ENCODE peak calls at places on chromosomes 3 and 15, in nine cellular contexts. N is colonic mucosa, V is glutamatergic neuron, T is GM23338, B is stomach, K is AG04449, C is tibial nerve, Q is spleen, D is HFF-Myc. Y is an unnamed sample.

GRCh38 chr3:65545429-65545828 is 493.3 kb downstream of the MAGI1 start:
- DNase-seq in K (peak), Q (no peak), D (no peak), V (no peak), B (no peak), N (no peak), C (no peak), T (no peak), Y (no peak)

GRCh38 chr15:32100286-32100685 is 70.0 kb downstream of the CHRNA7 start:
- DNase-seq in D (no peak), V (no peak), T (no peak), N (no peak), B (no peak), C (no peak), K (no peak), Q (no peak), Y (no peak)

GRCh38 chr3:114745322-114746240 is 401.5 kb downstream of the ZBTB20 start:
- DNase-seq in D (peak), N (peak), V (no peak), T (no peak), K (no peak), Q (no peak), B (no peak), C (no peak), Y (no peak)

GRCh38 chr3:52172262-52172757 is 18.1 kb upstream of the POC1A start:
- DNase-seq in K (no peak), C (no peak), Q (peak), N (no peak), T (no peak), B (no peak), D (no peak), V (no peak), Y (no peak)

GRCh38 chr15:78808550-78808949 is 2.7 kb downstream of the ADAMTS7 start:
- DNase-seq in C (no peak), T (peak), K (no peak), B (no peak), V (peak), N (peak), Q (no peak), D (peak), Y (no peak)

GRCh38 chr15:37520882-37521281 is 413.6 kb upstream of the TMCO5A start:
- DNase-seq in T (no peak), K (no peak), C (no peak), N (no peak), V (no peak), Q (no peak), D (no peak), B (no peak), Y (no peak)

GRCh38 chr15:41341519-41341918 is 8.8 kb downstream of the NUSAP1 start:
- DNase-seq in T (no peak), V (no peak), N (no peak), K (no peak), B (no peak), D (no peak), C (no peak), Q (no peak), Y (no peak)

GRCh38 chr15:67163180-67163579 is 91.3 kb downstream of the AAGAB start:
- DNase-seq in D (no peak), N (no peak), B (no peak), T (no peak), K (no peak), Q (no peak), V (no peak), C (no peak), Y (no peak)

GRCh38 chr3:138862924-138863775 is 28.4 kb upstream of the PIK3CB start:
- DNase-seq in D (no peak), N (peak), K (no peak), T (peak), C (no peak), B (peak), Q (peak), V (no peak), Y (no peak)

GRCh38 chr3:14791343-14791945 is 27.3 kb upstream of the FGD5 start:
- DNase-seq in B (peak), T (peak), D (no peak), V (peak), N (peak), Q (peak), K (no peak), C (peak), Y (no peak)

GRCh38 chr3:62659660-62660059 is 215.6 kb downstream of the CADPS start:
- DNase-seq in V (no peak), D (no peak), N (no peak), C (no peak), T (peak), Q (no peak), K (no peak), B (no peak), Y (no peak)
- TF ChIP-seq CTCF in V (no peak), D (no peak), N (no peak), C (no peak), T (peak), Q (no peak), K (no peak), B (no peak), Y (peak)

GRCh38 chr3:119223511-119223910 is 17.2 kb downstream of the B4GALT4 start:
- DNase-seq in C (no peak), T (peak), K (no peak), Q (no peak), N (no peak), D (no peak), B (no peak), V (no peak), Y (no peak)
- TF ChIP-seq CTCF in C (no peak), T (peak), K (no peak), Q (no peak), N (no peak), D (no peak), B (no peak), V (no peak), Y (no peak)

DNA sequence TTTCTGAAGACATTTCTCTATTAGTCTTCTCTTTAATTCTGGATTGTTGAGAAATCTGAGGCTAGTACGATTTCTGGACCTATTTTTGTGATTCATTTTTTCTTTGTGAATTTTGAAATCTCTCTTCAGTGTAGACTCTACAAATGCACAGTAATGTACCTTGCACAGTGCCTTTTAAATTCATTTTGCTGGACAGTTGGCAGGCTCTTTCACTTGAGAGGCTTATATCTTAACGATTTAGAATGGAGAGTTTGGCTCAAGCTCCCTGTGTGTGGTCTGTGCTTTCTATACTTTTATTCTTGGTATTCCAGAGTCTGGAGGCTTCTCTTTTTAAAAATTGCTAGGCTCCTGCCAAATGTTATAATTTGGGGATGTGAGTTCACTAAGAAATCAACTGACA is 8.8 kb downstream of the CRYBG3 start:
- DNase-seq in T (no peak), K (no peak), Q (no peak), C (no peak), V (no peak), D (no peak), B (no peak), N (no peak), Y (no peak)
- TF ChIP-seq CTCF in T (no peak), K (no peak), Q (no peak), C (no peak), V (no peak), D (no peak), B (no peak), N (no peak), Y (no peak)

GRCh38 chr3:78992400-78992799 is 775.4 kb downstream of the ROBO1 start:
- DNase-seq in D (no peak), V (no peak), Q (no peak), T (no peak), N (no peak), B (no peak), K (no peak), C (no peak), Y (no peak)

GRCh38 chr3:78986702-78987101 is 781.1 kb downstream of the ROBO1 start:
- DNase-seq in K (no peak), B (no peak), D (no peak), T (no peak), N (no peak), C (no peak), V (no peak), Q (no peak), Y (no peak)

GRCh38 chr3:78991656-78992055 is 776.1 kb downstream of the ROBO1 start:
- DNase-seq in Q (no peak), D (no peak), K (no peak), N (no peak), T (no peak), V (no peak), C (no peak), B (no peak), Y (no peak)

GRCh38 chr3:78990164-78990563 is 777.6 kb downstream of the ROBO1 start:
- DNase-seq in C (no peak), Q (no peak), T (no peak), D (no peak), N (no peak), K (no peak), V (no peak), B (no peak), Y (no peak)

DNA sequence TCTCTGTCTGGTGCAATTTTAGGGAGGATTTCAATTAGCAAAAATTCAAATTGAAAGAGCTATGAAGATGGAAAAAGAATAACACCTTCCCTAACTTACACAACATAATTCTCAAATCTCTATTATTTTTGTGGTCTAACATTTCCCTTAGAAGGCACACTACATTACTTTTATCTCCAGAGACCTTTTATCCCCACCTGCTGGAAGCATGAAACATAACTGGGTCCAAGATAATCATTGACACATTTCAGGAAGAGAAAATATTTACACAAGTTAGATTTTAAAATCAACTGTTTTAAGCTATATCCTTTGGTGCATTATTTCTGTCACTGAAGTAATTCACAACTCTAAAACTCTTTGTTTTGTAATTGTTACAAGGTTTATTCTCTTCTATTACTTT is 779.5 kb downstream of the ROBO1 start:
- DNase-seq in D (no peak), T (no peak), B (no peak), C (no peak), K (no peak), V (no peak), Q (no peak), N (no peak), Y (no peak)
- TF ChIP-seq CTCF in D (peak), T (peak), B (no peak), C (no peak), K (peak), V (peak), Q (no peak), N (peak), Y (peak)

GRCh38 chr3:55486857-55487375 is at the start of gene WNT5A:
- DNase-seq in C (no peak), V (peak), T (peak), K (no peak), N (peak), D (no peak), Q (peak), B (no peak), Y (peak)

GRCh38 chr3:55484741-55485207 is 2.3 kb downstream of the WNT5A start:
- DNase-seq in C (no peak), N (no peak), T (peak), Q (no peak), D (no peak), V (no peak), K (no peak), B (no peak), Y (no peak)

GRCh38 chr3:55486101-55486856 is 827 bp downstream of the WNT5A start:
- DNase-seq in B (peak), N (peak), V (peak), D (no peak), Q (peak), T (peak), C (no peak), K (no peak), Y (peak)

GRCh38 chr3:55484191-55484644 is 2.9 kb downstream of the WNT5A start:
- DNase-seq in Q (no peak), K (no peak), B (no peak), N (no peak), D (no peak), C (no peak), T (peak), V (no peak), Y (no peak)

DNA sequence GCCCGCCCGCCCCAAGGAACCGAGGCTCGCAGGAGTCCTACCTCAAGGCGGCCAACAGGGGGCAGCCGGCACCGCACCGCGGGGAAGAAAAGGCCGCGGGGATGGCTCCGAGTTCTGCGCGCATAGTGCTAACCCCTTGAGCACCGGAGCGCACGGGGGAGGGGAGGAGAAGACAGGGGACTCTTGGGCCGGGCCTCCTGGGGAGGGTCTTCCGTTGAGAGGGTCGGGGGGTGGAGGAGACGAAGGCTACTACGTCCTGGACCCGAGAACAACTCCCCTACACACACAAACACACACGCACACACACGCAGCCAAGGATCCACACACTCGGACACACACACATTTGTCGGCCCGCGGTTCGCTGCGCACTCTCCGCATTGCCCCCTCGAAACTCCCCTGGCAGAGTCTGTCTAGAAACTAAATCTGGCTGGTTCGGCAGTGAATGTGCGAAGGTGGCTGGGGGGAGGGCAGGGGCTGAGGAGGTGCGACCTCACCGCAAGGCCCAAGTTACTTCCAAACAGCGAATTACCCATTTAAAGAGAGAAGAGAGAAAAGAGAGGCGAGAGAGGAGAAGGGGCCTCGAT is 1.8 kb downstream of the WNT5A start:
- DNase-seq in N (peak), D (no peak), B (peak), Q (peak), K (no peak), C (no peak), T (peak), V (peak), Y (peak)
- TF ChIP-seq CTCF in N (peak), D (peak), B (no peak), Q (peak), K (peak), C (peak), T (peak), V (peak), Y (peak)

GRCh38 chr15:96360581-96361308 is 30.2 kb downstream of the NR2F2 start:
- DNase-seq in T (peak), N (no peak), V (no peak), K (no peak), B (peak), Q (no peak), C (no peak), D (no peak), Y (peak)

GRCh38 chr15:96362759-96363678 is 32.5 kb downstream of the NR2F2 start:
- DNase-seq in V (no peak), T (peak), B (peak), C (no peak), K (no peak), D (no peak), Q (no peak), N (no peak), Y (no peak)

GRCh38 chr15:96361309-96362000 is 31.0 kb downstream of the NR2F2 start:
- DNase-seq in C (no peak), D (no peak), Q (no peak), V (no peak), K (no peak), B (no peak), T (peak), N (no peak), Y (peak)

GRCh38 chr15:96363692-96364091 is 33.2 kb downstream of the NR2F2 start:
- DNase-seq in V (no peak), C (no peak), T (peak), B (no peak), Q (no peak), K (no peak), D (no peak), N (no peak), Y (no peak)

GRCh38 chr15:96362001-96362758 is 31.7 kb downstream of the NR2F2 start:
- DNase-seq in D (no peak), Q (no peak), T (peak), C (no peak), N (no peak), B (no peak), V (no peak), K (no peak), Y (no peak)
- TF ChIP-seq CTCF in D (no peak), Q (no peak), T (no peak), C (no peak), N (no peak), B (no peak), V (no peak), K (no peak), Y (no peak)

Y was measured in type B pancreatic cell.